ENCODE peak calls at places on chromosomes 12 and 14, in ten cellular contexts. One of them, this sample, is unnamed.

GRCh38 chr12:83468988-83469908 is 782.5 kb downstream of the TMTC2 start:
- DNase-seq in kidney: no peak
- DNase-seq in SK-N-SH: no peak
- DNase-seq in IMR-90: no peak
- DNase-seq in CD8-positive, alpha-beta memory T cell: no peak
- DNase-seq in bronchial epithelial cell: no peak
- DNase-seq in aorta: no peak
- DNase-seq in mucosa of descending colon: no peak
- DNase-seq in uterus: no peak
- DNase-seq in psoas muscle: no peak
- DNase-seq in this sample: no peak

GRCh38 chr12:57853864-57854556 is 7.5 kb upstream of the CTDSP2 start:
- DNase-seq in kidney: no peak
- DNase-seq in SK-N-SH: no peak
- DNase-seq in IMR-90: no peak
- DNase-seq in CD8-positive, alpha-beta memory T cell: no peak
- DNase-seq in bronchial epithelial cell: peak; percentile 58
- DNase-seq in aorta: no peak
- DNase-seq in mucosa of descending colon: no peak
- DNase-seq in uterus: no peak
- DNase-seq in psoas muscle: no peak
- DNase-seq in this sample: no peak

GRCh38 chr14:26995301-26995700 is 397.5 kb upstream of the NOVA1 start:
- DNase-seq in kidney: no peak
- DNase-seq in SK-N-SH: no peak
- DNase-seq in IMR-90: no peak
- DNase-seq in CD8-positive, alpha-beta memory T cell: no peak
- DNase-seq in bronchial epithelial cell: no peak
- DNase-seq in aorta: no peak
- DNase-seq in mucosa of descending colon: no peak
- DNase-seq in uterus: no peak
- DNase-seq in psoas muscle: no peak
- DNase-seq in this sample: no peak

GRCh38 chr14:31420013-31420318 is 384 bp downstream of the HEATR5A start:
- DNase-seq in kidney: peak; percentile 94
- DNase-seq in SK-N-SH: peak; percentile 75
- DNase-seq in IMR-90: no peak
- DNase-seq in CD8-positive, alpha-beta memory T cell: no peak
- DNase-seq in bronchial epithelial cell: peak; percentile 33
- DNase-seq in aorta: peak; percentile 74
- DNase-seq in mucosa of descending colon: peak; percentile 76
- DNase-seq in uterus: no peak
- DNase-seq in psoas muscle: peak; percentile 65
- DNase-seq in this sample: peak; percentile 63

GRCh38 chr12:59446156-59446555 is 149.7 kb upstream of the SLC16A7 start:
- DNase-seq in kidney: no peak
- DNase-seq in SK-N-SH: no peak
- DNase-seq in IMR-90: no peak
- DNase-seq in CD8-positive, alpha-beta memory T cell: no peak
- DNase-seq in bronchial epithelial cell: no peak
- DNase-seq in aorta: no peak
- DNase-seq in mucosa of descending colon: no peak
- DNase-seq in uterus: no peak
- DNase-seq in psoas muscle: no peak
- DNase-seq in this sample: no peak

GRCh38 chr12:127729381-127729780 is 537.6 kb upstream of the TMEM132C start:
- DNase-seq in kidney: no peak
- DNase-seq in SK-N-SH: no peak
- DNase-seq in IMR-90: no peak
- DNase-seq in CD8-positive, alpha-beta memory T cell: no peak
- DNase-seq in bronchial epithelial cell: no peak
- DNase-seq in aorta: no peak
- DNase-seq in mucosa of descending colon: no peak
- DNase-seq in uterus: no peak
- DNase-seq in psoas muscle: no peak
- DNase-seq in this sample: no peak

GRCh38 chr12:24561882-24562760 is 386.8 kb downstream of the BCAT1 start:
- DNase-seq in kidney: peak; percentile 90
- DNase-seq in SK-N-SH: peak; percentile 75
- DNase-seq in IMR-90: peak; percentile 62
- DNase-seq in CD8-positive, alpha-beta memory T cell: no peak
- DNase-seq in bronchial epithelial cell: peak; percentile 3
- DNase-seq in aorta: peak; percentile 85
- DNase-seq in mucosa of descending colon: peak; percentile 55
- DNase-seq in uterus: peak; percentile 79
- DNase-seq in psoas muscle: peak; percentile 63
- DNase-seq in this sample: peak; percentile 71

GRCh38 chr12:84786622-84787021 is 126.0 kb downstream of the SLC6A15 start:
- DNase-seq in kidney: no peak
- DNase-seq in SK-N-SH: no peak
- DNase-seq in IMR-90: no peak
- DNase-seq in CD8-positive, alpha-beta memory T cell: no peak
- DNase-seq in bronchial epithelial cell: no peak
- DNase-seq in aorta: no peak
- DNase-seq in mucosa of descending colon: no peak
- DNase-seq in uterus: no peak
- DNase-seq in psoas muscle: no peak
- DNase-seq in this sample: no peak

GRCh38 chr12:78645956-78646355 is 218.6 kb upstream of the SYT1 start:
- DNase-seq in kidney: no peak
- DNase-seq in SK-N-SH: no peak
- DNase-seq in IMR-90: peak; percentile 0
- DNase-seq in CD8-positive, alpha-beta memory T cell: no peak
- DNase-seq in bronchial epithelial cell: peak; percentile 3
- DNase-seq in aorta: no peak
- DNase-seq in mucosa of descending colon: no peak
- DNase-seq in uterus: no peak
- DNase-seq in psoas muscle: no peak
- DNase-seq in this sample: no peak

GRCh38 chr12:91139981-91140659 is 28.8 kb upstream of the LUM start:
- DNase-seq in kidney: no peak
- DNase-seq in SK-N-SH: no peak
- DNase-seq in IMR-90: peak; percentile 95
- DNase-seq in CD8-positive, alpha-beta memory T cell: no peak
- DNase-seq in bronchial epithelial cell: peak; percentile 38
- DNase-seq in aorta: no peak
- DNase-seq in mucosa of descending colon: no peak
- DNase-seq in uterus: no peak
- DNase-seq in psoas muscle: no peak
- DNase-seq in this sample: no peak

GRCh38 chr12:80815351-80815750 is 98.6 kb downstream of the MYF5 start:
- DNase-seq in kidney: no peak
- DNase-seq in SK-N-SH: no peak
- DNase-seq in IMR-90: peak; percentile 77
- DNase-seq in CD8-positive, alpha-beta memory T cell: no peak
- DNase-seq in bronchial epithelial cell: no peak
- DNase-seq in aorta: no peak
- DNase-seq in mucosa of descending colon: no peak
- DNase-seq in uterus: no peak
- DNase-seq in psoas muscle: no peak
- DNase-seq in this sample: no peak

GRCh38 chr14:22978873-22979671 is 3.3 kb downstream of the AJUBA start:
- DNase-seq in kidney: no peak
- DNase-seq in SK-N-SH: no peak
- DNase-seq in IMR-90: no peak
- DNase-seq in CD8-positive, alpha-beta memory T cell: no peak
- DNase-seq in bronchial epithelial cell: peak; percentile 96
- DNase-seq in aorta: no peak
- DNase-seq in mucosa of descending colon: no peak
- DNase-seq in uterus: no peak
- DNase-seq in psoas muscle: no peak
- DNase-seq in this sample: no peak

GRCh38 chr12:94098466-94098865 is 49.9 kb upstream of the PLXNC1 start:
- DNase-seq in kidney: no peak
- DNase-seq in SK-N-SH: no peak
- DNase-seq in IMR-90: peak; percentile 71
- DNase-seq in CD8-positive, alpha-beta memory T cell: no peak
- DNase-seq in bronchial epithelial cell: peak; percentile 46
- DNase-seq in aorta: no peak
- DNase-seq in mucosa of descending colon: no peak
- DNase-seq in uterus: no peak
- DNase-seq in psoas muscle: no peak
- DNase-seq in this sample: no peak

GRCh38 chr12:75505706-75506312 is 5.6 kb downstream of the KRR1 start:
- DNase-seq in kidney: no peak
- DNase-seq in SK-N-SH: no peak
- DNase-seq in IMR-90: peak; percentile 67
- DNase-seq in CD8-positive, alpha-beta memory T cell: no peak
- DNase-seq in bronchial epithelial cell: peak; percentile 42
- DNase-seq in aorta: no peak
- DNase-seq in mucosa of descending colon: no peak
- DNase-seq in uterus: no peak
- DNase-seq in psoas muscle: no peak
- DNase-seq in this sample: no peak

DNA sequence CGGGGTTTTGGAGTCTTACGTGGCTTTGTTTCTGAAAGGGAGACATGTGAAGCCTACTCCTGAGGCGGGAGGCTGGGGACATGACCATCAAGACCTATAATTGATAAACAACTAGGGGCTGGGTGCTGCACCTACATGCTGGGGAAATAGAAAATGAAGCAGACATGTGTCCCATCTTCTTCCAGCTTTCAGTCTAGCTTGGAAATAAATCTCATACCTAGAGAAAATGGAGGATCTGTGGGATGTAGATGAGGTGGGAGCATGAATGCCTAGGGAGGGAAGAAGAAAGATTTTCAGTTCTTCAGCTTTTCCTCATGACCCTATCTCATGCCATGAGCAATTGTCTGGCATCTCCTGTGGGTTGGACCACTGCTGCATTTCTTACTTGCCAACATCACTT is 22.1 kb downstream of the EMP1 start:
- DNase-seq in kidney: no peak
- DNase-seq in SK-N-SH: no peak
- DNase-seq in IMR-90: no peak
- DNase-seq in CD8-positive, alpha-beta memory T cell: no peak
- DNase-seq in bronchial epithelial cell: no peak
- DNase-seq in aorta: no peak
- DNase-seq in mucosa of descending colon: no peak
- DNase-seq in uterus: no peak
- DNase-seq in psoas muscle: no peak
- DNase-seq in this sample: no peak
- H3K36me3 ChIP-seq in kidney: peaks cover 13% of the 10 kb centered on the region
- H3K36me3 ChIP-seq in SK-N-SH: peaks cover 18% of the 10 kb centered on the region
- H3K36me3 ChIP-seq in IMR-90: peaks cover 34% of the 10 kb centered on the region
- H3K36me3 ChIP-seq in CD8-positive, alpha-beta memory T cell: no peaks in the 10 kb centered on the region
- H3K36me3 ChIP-seq in bronchial epithelial cell: peaks cover 15% of the 10 kb centered on the region
- H3K36me3 ChIP-seq in aorta: no peaks in the 10 kb centered on the region
- H3K36me3 ChIP-seq in mucosa of descending colon: no peaks in the 10 kb centered on the region
- H3K36me3 ChIP-seq in uterus: no peaks in the 10 kb centered on the region
- H3K36me3 ChIP-seq in psoas muscle: peaks cover 37% of the 10 kb centered on the region
- H3K36me3 ChIP-seq in this sample: peaks cover 56% of the 10 kb centered on the region

GRCh38 chr12:112464605-112465004 is 45.9 kb downstream of the PTPN11 start:
- DNase-seq in kidney: no peak
- DNase-seq in SK-N-SH: no peak
- DNase-seq in IMR-90: no peak
- DNase-seq in CD8-positive, alpha-beta memory T cell: no peak
- DNase-seq in bronchial epithelial cell: no peak
- DNase-seq in aorta: no peak
- DNase-seq in mucosa of descending colon: no peak
- DNase-seq in uterus: no peak
- DNase-seq in psoas muscle: no peak
- DNase-seq in this sample: no peak
- H3K36me3 ChIP-seq in kidney: no peaks in the 10 kb centered on the region
- H3K36me3 ChIP-seq in SK-N-SH: peaks cover 2% of the 10 kb centered on the region
- H3K36me3 ChIP-seq in IMR-90: peaks cover 11% of the 10 kb centered on the region
- H3K36me3 ChIP-seq in CD8-positive, alpha-beta memory T cell: no peaks in the 10 kb centered on the region
- H3K36me3 ChIP-seq in bronchial epithelial cell: peaks cover 5% of the 10 kb centered on the region
- H3K36me3 ChIP-seq in aorta: no peaks in the 10 kb centered on the region
- H3K36me3 ChIP-seq in mucosa of descending colon: no peaks in the 10 kb centered on the region
- H3K36me3 ChIP-seq in uterus: no peaks in the 10 kb centered on the region
- H3K36me3 ChIP-seq in psoas muscle: peaks cover 37% of the 10 kb centered on the region
- H3K36me3 ChIP-seq in this sample: peaks cover 19% of the 10 kb centered on the region

GRCh38 chr14:103736546-103737431 is 21.2 kb downstream of the ZFYVE21 start:
- DNase-seq in kidney: peak; percentile 76
- DNase-seq in SK-N-SH: no peak
- DNase-seq in IMR-90: no peak
- DNase-seq in CD8-positive, alpha-beta memory T cell: peak; percentile 12
- DNase-seq in bronchial epithelial cell: no peak
- DNase-seq in aorta: no peak
- DNase-seq in mucosa of descending colon: no peak
- DNase-seq in uterus: peak; percentile 63
- DNase-seq in psoas muscle: no peak
- DNase-seq in this sample: no peak
- H3K36me3 ChIP-seq in kidney: peaks cover 45% of the 10 kb centered on the region
- H3K36me3 ChIP-seq in SK-N-SH: peaks cover 56% of the 10 kb centered on the region
- H3K36me3 ChIP-seq in IMR-90: peaks cover 22% of the 10 kb centered on the region
- H3K36me3 ChIP-seq in CD8-positive, alpha-beta memory T cell: no peaks in the 10 kb centered on the region
- H3K36me3 ChIP-seq in bronchial epithelial cell: peaks cover 38% of the 10 kb centered on the region
- H3K36me3 ChIP-seq in aorta: peaks cover 3% of the 10 kb centered on the region
- H3K36me3 ChIP-seq in mucosa of descending colon: no peaks in the 10 kb centered on the region
- H3K36me3 ChIP-seq in uterus: no peaks in the 10 kb centered on the region
- H3K36me3 ChIP-seq in psoas muscle: peaks cover 86% of the 10 kb centered on the region
- H3K36me3 ChIP-seq in this sample: peaks cover 98% of the 10 kb centered on the region

GRCh38 chr12:3704512-3705348 is 48.2 kb downstream of the CRACR2A start:
- DNase-seq in kidney: no peak
- DNase-seq in SK-N-SH: no peak
- DNase-seq in IMR-90: peak; percentile 10
- DNase-seq in CD8-positive, alpha-beta memory T cell: no peak
- DNase-seq in bronchial epithelial cell: no peak
- DNase-seq in aorta: no peak
- DNase-seq in mucosa of descending colon: no peak
- DNase-seq in uterus: no peak
- DNase-seq in psoas muscle: no peak
- DNase-seq in this sample: no peak

GRCh38 chr12:3697311-3697870 is 55.5 kb downstream of the CRACR2A start:
- DNase-seq in kidney: no peak
- DNase-seq in SK-N-SH: no peak
- DNase-seq in IMR-90: peak; percentile 36
- DNase-seq in CD8-positive, alpha-beta memory T cell: no peak
- DNase-seq in bronchial epithelial cell: no peak
- DNase-seq in aorta: no peak
- DNase-seq in mucosa of descending colon: no peak
- DNase-seq in uterus: no peak
- DNase-seq in psoas muscle: no peak
- DNase-seq in this sample: no peak

GRCh38 chr12:3705349-3705675 is 47.6 kb downstream of the CRACR2A start:
- DNase-seq in kidney: no peak
- DNase-seq in SK-N-SH: no peak
- DNase-seq in IMR-90: no peak
- DNase-seq in CD8-positive, alpha-beta memory T cell: no peak
- DNase-seq in bronchial epithelial cell: no peak
- DNase-seq in aorta: no peak
- DNase-seq in mucosa of descending colon: no peak
- DNase-seq in uterus: no peak
- DNase-seq in psoas muscle: no peak
- DNase-seq in this sample: no peak

GRCh38 chr12:3698218-3698974 is 54.5 kb downstream of the CRACR2A start:
- DNase-seq in kidney: no peak
- DNase-seq in SK-N-SH: peak; percentile 48
- DNase-seq in IMR-90: peak; percentile 95
- DNase-seq in CD8-positive, alpha-beta memory T cell: no peak
- DNase-seq in bronchial epithelial cell: peak; percentile 91
- DNase-seq in aorta: no peak
- DNase-seq in mucosa of descending colon: no peak
- DNase-seq in uterus: no peak
- DNase-seq in psoas muscle: no peak
- DNase-seq in this sample: no peak

DNA sequence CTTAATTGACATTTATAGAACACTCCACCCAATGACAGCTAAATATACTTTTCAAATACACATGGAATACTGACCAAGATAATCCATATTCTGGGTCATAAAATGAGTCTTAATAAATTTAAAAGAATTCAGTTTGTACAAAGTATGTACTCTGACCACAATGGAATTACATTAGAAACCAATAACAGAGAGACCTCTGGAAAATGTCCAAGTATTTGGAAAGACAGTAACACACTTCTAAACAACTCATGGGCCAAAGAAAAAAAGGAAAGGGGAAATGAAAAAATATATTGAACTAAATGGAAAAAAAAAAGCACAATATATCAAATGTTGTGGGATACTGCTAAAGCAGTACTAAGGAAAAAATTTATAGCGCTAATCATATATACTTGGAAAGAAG is 52.0 kb downstream of the CRACR2A start:
- DNase-seq in kidney: no peak
- DNase-seq in SK-N-SH: no peak
- DNase-seq in IMR-90: peak; percentile 51
- DNase-seq in CD8-positive, alpha-beta memory T cell: no peak
- DNase-seq in bronchial epithelial cell: no peak
- DNase-seq in aorta: no peak
- DNase-seq in mucosa of descending colon: no peak
- DNase-seq in uterus: no peak
- DNase-seq in psoas muscle: no peak
- DNase-seq in this sample: no peak
- H3K36me3 ChIP-seq in kidney: no peaks in the 10 kb centered on the region
- H3K36me3 ChIP-seq in SK-N-SH: no peaks in the 10 kb centered on the region
- H3K36me3 ChIP-seq in IMR-90: no peaks in the 10 kb centered on the region
- H3K36me3 ChIP-seq in CD8-positive, alpha-beta memory T cell: no peaks in the 10 kb centered on the region
- H3K36me3 ChIP-seq in bronchial epithelial cell: no peaks in the 10 kb centered on the region
- H3K36me3 ChIP-seq in aorta: no peaks in the 10 kb centered on the region
- H3K36me3 ChIP-seq in mucosa of descending colon: no peaks in the 10 kb centered on the region
- H3K36me3 ChIP-seq in uterus: no peaks in the 10 kb centered on the region
- H3K36me3 ChIP-seq in psoas muscle: no peaks in the 10 kb centered on the region
- H3K36me3 ChIP-seq in this sample: no peaks in the 10 kb centered on the region